ENCODE peak calls at places on chromosomes 5 and 9, in nine cellular contexts. C is nephron progenitor cell; F is stimulated activated CD4-positive, alpha-beta T cell treated with anti-CD3 and anti-CD28 coated beads, TNF-alpha, amount 100 ng/mL, for 24 hours; G is GF-D8; V is caudate nucleus; T is cardiac septum; D is fibroblast of villous mesenchyme; W is NCI-H524; I is NCI-H1417. B is an unnamed sample.

GRCh38 chr5:143562935-143563334 is 159.4 kb upstream of the NR3C1 start:
- DNase-seq in C (no peak), F (no peak), G (no peak), V (no peak), T (no peak), D (no peak), W (no peak), I (no peak), B (no peak)

GRCh38 chr9:93022721-93023520 is 35.6 kb upstream of the SUSD3 start:
- DNase-seq in C (no peak), F (no peak), G (no peak), V (no peak), T (no peak), D (no peak), W (no peak), I (no peak), B (no peak)

GRCh38 chr5:121974261-121974660 is 12.5 kb downstream of the SRFBP1 start:
- DNase-seq in C (no peak), F (no peak), G (no peak), V (no peak), T (no peak), D (peak), W (no peak), I (no peak), B (no peak)

GRCh38 chr5:44389410-44389879 is at the start of gene FGF10:
- DNase-seq in C (peak), F (no peak), G (no peak), V (no peak), T (no peak), D (no peak), W (peak), I (no peak), B (no peak)

GRCh38 chr5:134813827-134814226 is 31.9 kb upstream of the C5orf24 start:
- DNase-seq in C (no peak), F (no peak), G (peak), V (no peak), T (no peak), D (no peak), W (no peak), I (no peak), B (no peak)

GRCh38 chr9:8821910-8822666 is 1022.5 kb upstream of the DMAC1 start:
- DNase-seq in C (no peak), F (no peak), G (no peak), V (no peak), T (no peak), D (no peak), W (no peak), I (no peak), B (no peak)

GRCh38 chr5:32506809-32507208 is 62.3 kb upstream of the ZFR start:
- DNase-seq in C (no peak), F (no peak), G (no peak), V (no peak), T (no peak), D (peak), W (no peak), I (no peak), B (no peak)

GRCh38 chr5:78594946-78595921 is 53.3 kb downstream of the LHFPL2 start:
- DNase-seq in C (no peak), F (no peak), G (no peak), V (no peak), T (no peak), D (peak), W (no peak), I (no peak), B (no peak)

GRCh38 chr5:160496334-160496733 is 74.7 kb downstream of the PTTG1 start:
- DNase-seq in C (no peak), F (no peak), G (no peak), V (no peak), T (no peak), D (no peak), W (no peak), I (no peak), B (no peak)

GRCh38 chr9:79134654-79135053 is 437.1 kb upstream of the TLE4 start:
- DNase-seq in C (peak), F (no peak), G (no peak), V (no peak), T (no peak), D (no peak), W (peak), I (peak), B (peak)

GRCh38 chr5:62448528-62448927 is 36.0 kb downstream of the IPO11 start:
- DNase-seq in C (no peak), F (no peak), G (no peak), V (no peak), T (no peak), D (no peak), W (no peak), I (no peak), B (no peak)

GRCh38 chr5:54081415-54081814 is 229.0 kb downstream of the ARL15 start:
- DNase-seq in C (no peak), F (no peak), G (no peak), V (no peak), T (no peak), D (no peak), W (no peak), I (no peak), B (no peak)

GRCh38 chr5:172293745-172294342 is 10.3 kb upstream of the UBTD2 start:
- DNase-seq in C (no peak), F (no peak), G (no peak), V (no peak), T (no peak), D (no peak), W (no peak), I (no peak), B (no peak)

GRCh38 chr5:124411089-124411488 is 335.4 kb downstream of the ZNF608 start:
- DNase-seq in C (no peak), F (no peak), G (no peak), V (no peak), T (no peak), D (peak), W (no peak), I (no peak), B (no peak)

GRCh38 chr5:45038366-45038987 is 229.7 kb downstream of the MRPS30 start:
- DNase-seq in C (peak), F (no peak), G (peak), V (no peak), T (no peak), D (peak), W (peak), I (peak), B (peak)

GRCh38 chr5:14465086-14465485 is 116.5 kb upstream of the OTULINL start:
- DNase-seq in C (no peak), F (no peak), G (no peak), V (no peak), T (no peak), D (peak), W (no peak), I (no peak), B (no peak)

GRCh38 chr9:79477241-79477830 is 94.4 kb upstream of the TLE4 start:
- DNase-seq in C (no peak), F (no peak), G (no peak), V (no peak), T (no peak), D (no peak), W (no peak), I (no peak), B (no peak)

GRCh38 chr5:148343049-148343413 is 7.7 kb downstream of the SPINK9 start:
- DNase-seq in C (no peak), F (no peak), G (no peak), V (no peak), T (no peak), D (no peak), W (no peak), I (no peak), B (no peak)

GRCh38 chr5:133041910-133042309 is 9.9 kb upstream of the HSPA4 start:
- DNase-seq in C (no peak), F (no peak), G (no peak), V (no peak), T (no peak), D (no peak), W (no peak), I (no peak), B (no peak)

GRCh38 chr9:81227507-81228245 is 461.7 kb downstream of the TLE1 start:
- DNase-seq in C (no peak), F (no peak), G (no peak), V (no peak), T (no peak), D (no peak), W (no peak), I (no peak), B (no peak)

GRCh38 chr5:149869266-149869875 is 75.2 kb downstream of the PDE6A start:
- DNase-seq in C (peak), F (no peak), G (no peak), V (no peak), T (no peak), D (no peak), W (no peak), I (no peak), B (no peak)

GRCh38 chr9:32725066-32725860 is 58.1 kb upstream of the TMEM215 start:
- DNase-seq in C (no peak), F (no peak), G (no peak), V (no peak), T (no peak), D (peak), W (no peak), I (no peak), B (no peak)

GRCh38 chr5:96293966-96294886 is 138.8 kb downstream of the PCSK1 start:
- DNase-seq in C (no peak), F (no peak), G (no peak), V (no peak), T (no peak), D (no peak), W (no peak), I (no peak), B (no peak)

B was measured in NCI-H1436.